ENCODE peak calls at places on chromosomes 3 and 15, in ten cellular contexts. One of them, this sample, is unnamed.

GRCh38 chr15:77632760-77633133 is at the start of gene LINGO1:
- DNase-seq in LNCaP clone FGC: no peak
- DNase-seq in HuH-7.5: peak; percentile 79
- DNase-seq in activated CD8-positive, alpha-beta T cell treated with anti-CD3 and anti-CD28 coated beads for 36 hours: no peak
- DNase-seq in substantia nigra: peak; percentile 30
- DNase-seq in endothelial cell: no peak
- DNase-seq in left ventricle myocardium inferior: no peak
- DNase-seq in A549: peak; percentile 46
- DNase-seq in adrenal gland: no peak
- DNase-seq in NCI-H1105: no peak
- DNase-seq in this sample: no peak

GRCh38 chr15:68258684-68259083 is 18.9 kb upstream of the FEM1B start:
- DNase-seq in activated CD8-positive, alpha-beta T cell treated with anti-CD3 and anti-CD28 coated beads for 36 hours: peak; percentile 63
- DNase-seq in LNCaP clone FGC: no peak
- DNase-seq in NCI-H1105: no peak
- DNase-seq in A549: no peak
- DNase-seq in substantia nigra: no peak
- DNase-seq in HuH-7.5: no peak
- DNase-seq in endothelial cell: no peak
- DNase-seq in adrenal gland: no peak
- DNase-seq in left ventricle myocardium inferior: no peak
- DNase-seq in this sample: peak; percentile 49

GRCh38 chr3:127652246-127652995 is 20.3 kb upstream of the ABTB1 start:
- DNase-seq in A549: peak; percentile 70
- DNase-seq in NCI-H1105: peak; percentile 64
- DNase-seq in left ventricle myocardium inferior: peak; percentile 45
- DNase-seq in adrenal gland: peak; percentile 48
- DNase-seq in activated CD8-positive, alpha-beta T cell treated with anti-CD3 and anti-CD28 coated beads for 36 hours: peak; percentile 46
- DNase-seq in endothelial cell: peak; percentile 66
- DNase-seq in substantia nigra: peak; percentile 29
- DNase-seq in HuH-7.5: peak; percentile 71
- DNase-seq in LNCaP clone FGC: no peak
- DNase-seq in this sample: no peak

GRCh38 chr15:81548350-81549116 is 174.5 kb upstream of the TMC3 start:
- DNase-seq in NCI-H1105: no peak
- DNase-seq in substantia nigra: no peak
- DNase-seq in endothelial cell: no peak
- DNase-seq in A549: no peak
- DNase-seq in activated CD8-positive, alpha-beta T cell treated with anti-CD3 and anti-CD28 coated beads for 36 hours: no peak
- DNase-seq in adrenal gland: no peak
- DNase-seq in left ventricle myocardium inferior: no peak
- DNase-seq in HuH-7.5: no peak
- DNase-seq in LNCaP clone FGC: no peak
- DNase-seq in this sample: no peak

GRCh38 chr3:147348976-147349375 is 57.4 kb downstream of the ZIC4 start:
- DNase-seq in adrenal gland: no peak
- DNase-seq in LNCaP clone FGC: no peak
- DNase-seq in activated CD8-positive, alpha-beta T cell treated with anti-CD3 and anti-CD28 coated beads for 36 hours: no peak
- DNase-seq in left ventricle myocardium inferior: no peak
- DNase-seq in endothelial cell: no peak
- DNase-seq in substantia nigra: no peak
- DNase-seq in NCI-H1105: no peak
- DNase-seq in HuH-7.5: no peak
- DNase-seq in A549: no peak
- DNase-seq in this sample: no peak

GRCh38 chr3:110026421-110026820 is 689.1 kb upstream of the DPPA4 start:
- DNase-seq in A549: no peak
- DNase-seq in HuH-7.5: no peak
- DNase-seq in adrenal gland: no peak
- DNase-seq in NCI-H1105: no peak
- DNase-seq in endothelial cell: no peak
- DNase-seq in activated CD8-positive, alpha-beta T cell treated with anti-CD3 and anti-CD28 coated beads for 36 hours: no peak
- DNase-seq in substantia nigra: no peak
- DNase-seq in left ventricle myocardium inferior: no peak
- DNase-seq in LNCaP clone FGC: no peak
- DNase-seq in this sample: no peak

GRCh38 chr15:58793862-58794261 is 22.8 kb downstream of the MINDY2 start:
- DNase-seq in A549: no peak
- DNase-seq in LNCaP clone FGC: no peak
- DNase-seq in left ventricle myocardium inferior: no peak
- DNase-seq in activated CD8-positive, alpha-beta T cell treated with anti-CD3 and anti-CD28 coated beads for 36 hours: no peak
- DNase-seq in substantia nigra: no peak
- DNase-seq in adrenal gland: no peak
- DNase-seq in endothelial cell: no peak
- DNase-seq in HuH-7.5: peak; percentile 9
- DNase-seq in NCI-H1105: no peak
- DNase-seq in this sample: no peak

GRCh38 chr3:122058294-122058693 is 3.1 kb downstream of the CD86 start:
- DNase-seq in adrenal gland: no peak
- DNase-seq in endothelial cell: no peak
- DNase-seq in left ventricle myocardium inferior: no peak
- DNase-seq in A549: no peak
- DNase-seq in substantia nigra: no peak
- DNase-seq in LNCaP clone FGC: no peak
- DNase-seq in HuH-7.5: no peak
- DNase-seq in NCI-H1105: no peak
- DNase-seq in activated CD8-positive, alpha-beta T cell treated with anti-CD3 and anti-CD28 coated beads for 36 hours: no peak
- DNase-seq in this sample: no peak

GRCh38 chr3:58998476-58999117 is 51.2 kb downstream of the CFAP20DC start:
- DNase-seq in NCI-H1105: no peak
- DNase-seq in adrenal gland: peak; percentile 70
- DNase-seq in A549: peak; percentile 64
- DNase-seq in endothelial cell: no peak
- DNase-seq in substantia nigra: no peak
- DNase-seq in activated CD8-positive, alpha-beta T cell treated with anti-CD3 and anti-CD28 coated beads for 36 hours: peak; percentile 10
- DNase-seq in left ventricle myocardium inferior: no peak
- DNase-seq in LNCaP clone FGC: no peak
- DNase-seq in HuH-7.5: no peak
- DNase-seq in this sample: no peak

GRCh38 chr3:133136114-133137041 is 98.2 kb downstream of the TMEM108 start:
- DNase-seq in adrenal gland: no peak
- DNase-seq in NCI-H1105: no peak
- DNase-seq in LNCaP clone FGC: no peak
- DNase-seq in substantia nigra: no peak
- DNase-seq in endothelial cell: no peak
- DNase-seq in activated CD8-positive, alpha-beta T cell treated with anti-CD3 and anti-CD28 coated beads for 36 hours: no peak
- DNase-seq in A549: no peak
- DNase-seq in HuH-7.5: no peak
- DNase-seq in left ventricle myocardium inferior: no peak
- DNase-seq in this sample: no peak